ENCODE peak calls at places on chromosomes 2 and 18, in seven cellular contexts. One of them, this sample, is unnamed.

GRCh38 chr2:142980246-142981068 is 103.0 kb downstream of the KYNU start:
- DNase-seq in fibroblast of mammary gland: peak
- DNase-seq in uterus: no peak
- DNase-seq in lung: no peak
- DNase-seq in IMR-90: peak
- DNase-seq in Peyer's patch: no peak
- DNase-seq in fibroblast of lung: peak
- DNase-seq in this sample: no peak

GRCh38 chr18:5900249-5900648 is 4.9 kb upstream of the TMEM200C start:
- DNase-seq in lung: no peak
- DNase-seq in Peyer's patch: no peak
- DNase-seq in IMR-90: peak
- DNase-seq in fibroblast of mammary gland: no peak
- DNase-seq in uterus: no peak
- DNase-seq in fibroblast of lung: peak
- DNase-seq in this sample: no peak

GRCh38 chr18:12015697-12016062 is 34.4 kb downstream of the IMPA2 start:
- DNase-seq in fibroblast of lung: peak
- DNase-seq in IMR-90: peak
- DNase-seq in lung: peak
- DNase-seq in uterus: no peak
- DNase-seq in Peyer's patch: no peak
- DNase-seq in fibroblast of mammary gland: peak
- DNase-seq in this sample: peak

GRCh38 chr2:159855153-159856140 is 57.4 kb upstream of the CD302 start:
- DNase-seq in IMR-90: no peak
- DNase-seq in Peyer's patch: no peak
- DNase-seq in uterus: no peak
- DNase-seq in lung: no peak
- DNase-seq in fibroblast of lung: peak
- DNase-seq in fibroblast of mammary gland: peak
- DNase-seq in this sample: peak

GRCh38 chr18:40866013-40866644 is 1088.9 kb upstream of the PIK3C3 start:
- DNase-seq in fibroblast of lung: peak
- DNase-seq in uterus: no peak
- DNase-seq in IMR-90: no peak
- DNase-seq in fibroblast of mammary gland: peak
- DNase-seq in lung: no peak
- DNase-seq in Peyer's patch: no peak
- DNase-seq in this sample: peak

GRCh38 chr2:121071058-121071504 is 213.9 kb downstream of the TFCP2L1 start:
- DNase-seq in fibroblast of mammary gland: peak
- DNase-seq in fibroblast of lung: peak
- DNase-seq in Peyer's patch: peak
- DNase-seq in IMR-90: peak
- DNase-seq in lung: peak
- DNase-seq in uterus: peak
- DNase-seq in this sample: peak

GRCh38 chr2:24498121-24498520 is 7.1 kb downstream of the NCOA1 start:
- DNase-seq in lung: no peak
- DNase-seq in fibroblast of mammary gland: no peak
- DNase-seq in uterus: no peak
- DNase-seq in fibroblast of lung: no peak
- DNase-seq in Peyer's patch: no peak
- DNase-seq in IMR-90: no peak
- DNase-seq in this sample: no peak

GRCh38 chr2:233426619-233427342 is 72.5 kb downstream of the DGKD start:
- DNase-seq in fibroblast of mammary gland: peak
- DNase-seq in IMR-90: peak
- DNase-seq in Peyer's patch: no peak
- DNase-seq in lung: no peak
- DNase-seq in fibroblast of lung: peak
- DNase-seq in uterus: no peak
- DNase-seq in this sample: peak

GRCh38 chr2:12759248-12759647 is 42.5 kb downstream of the TRIB2 start:
- DNase-seq in IMR-90: peak
- DNase-seq in lung: no peak
- DNase-seq in uterus: no peak
- DNase-seq in Peyer's patch: no peak
- DNase-seq in fibroblast of mammary gland: peak
- DNase-seq in fibroblast of lung: peak
- DNase-seq in this sample: peak

GRCh38 chr2:46079996-46080560 is 217.1 kb upstream of the EPAS1 start:
- DNase-seq in lung: no peak
- DNase-seq in fibroblast of mammary gland: no peak
- DNase-seq in fibroblast of lung: no peak
- DNase-seq in IMR-90: no peak
- DNase-seq in uterus: no peak
- DNase-seq in Peyer's patch: no peak
- DNase-seq in this sample: no peak

GRCh38 chr2:181340891-181341290 is 116.3 kb upstream of the ITGA4 start:
- DNase-seq in uterus: no peak
- DNase-seq in fibroblast of mammary gland: no peak
- DNase-seq in Peyer's patch: no peak
- DNase-seq in fibroblast of lung: no peak
- DNase-seq in IMR-90: no peak
- DNase-seq in lung: no peak
- DNase-seq in this sample: no peak

GRCh38 chr2:227862741-227863588 is 8.5 kb upstream of the DAW1 start:
- DNase-seq in Peyer's patch: no peak
- DNase-seq in lung: no peak
- DNase-seq in uterus: no peak
- DNase-seq in IMR-90: peak
- DNase-seq in fibroblast of mammary gland: peak
- DNase-seq in fibroblast of lung: peak
- DNase-seq in this sample: peak

GRCh38 chr2:164485541-164485940 is 135.7 kb downstream of the GRB14 start:
- DNase-seq in IMR-90: no peak
- DNase-seq in Peyer's patch: no peak
- DNase-seq in uterus: no peak
- DNase-seq in fibroblast of lung: peak
- DNase-seq in lung: no peak
- DNase-seq in fibroblast of mammary gland: no peak
- DNase-seq in this sample: no peak

GRCh38 chr18:12748671-12749070 is 45.8 kb downstream of the PSMG2 start:
- DNase-seq in Peyer's patch: no peak
- DNase-seq in uterus: no peak
- DNase-seq in fibroblast of mammary gland: no peak
- DNase-seq in fibroblast of lung: no peak
- DNase-seq in IMR-90: peak
- DNase-seq in lung: no peak
- DNase-seq in this sample: no peak

DNA sequence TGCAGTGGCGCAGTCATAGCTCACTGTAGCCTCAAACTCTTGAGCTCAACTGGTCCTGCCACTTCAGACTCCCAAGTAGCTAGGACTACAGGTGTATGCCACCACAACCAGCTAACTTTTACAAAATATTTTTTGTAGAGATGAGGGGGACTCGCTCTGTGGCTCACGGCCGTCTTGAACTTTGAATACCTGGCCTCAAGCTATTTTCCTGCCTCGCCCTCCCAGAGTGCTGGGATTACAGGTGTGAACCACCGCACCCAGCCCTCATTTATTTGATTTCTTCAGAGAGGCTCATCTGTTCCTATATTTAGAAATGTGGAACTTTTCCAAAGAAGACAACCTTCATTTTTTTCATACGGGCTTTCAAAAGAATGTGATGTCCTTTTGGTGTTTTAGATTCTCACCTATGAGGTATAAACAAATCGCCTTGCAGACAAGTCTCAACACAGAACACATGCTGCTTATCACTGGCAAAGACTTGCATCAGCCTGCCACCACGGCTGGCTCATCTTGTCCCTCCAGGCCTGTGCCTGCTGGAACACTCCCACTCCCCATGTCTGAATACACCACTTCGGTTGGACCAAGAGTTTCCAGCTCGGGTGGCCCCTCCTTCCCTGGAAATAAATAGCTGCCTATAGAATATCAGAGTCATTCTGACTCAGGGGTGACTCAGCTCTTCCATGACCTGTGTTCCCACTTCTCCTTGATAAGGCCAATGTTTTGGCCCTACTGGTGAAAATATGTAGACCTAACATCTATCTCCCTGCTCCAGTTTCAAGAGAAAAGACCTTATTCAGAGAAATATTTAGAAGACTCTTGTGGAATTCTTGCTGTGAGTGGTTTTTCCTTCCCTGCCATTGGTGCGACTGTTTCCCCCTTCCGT is 202.6 kb downstream of the TGIF1 start:
- DNase-seq in IMR-90: peak
- DNase-seq in fibroblast of mammary gland: peak
- DNase-seq in lung: no peak
- DNase-seq in fibroblast of lung: peak
- DNase-seq in Peyer's patch: no peak
- DNase-seq in uterus: peak
- DNase-seq in this sample: peak
- H3K4me3 ChIP-seq in IMR-90: no peak
- H3K4me3 ChIP-seq in fibroblast of mammary gland: no peak
- H3K4me3 ChIP-seq in lung: no peak
- H3K4me3 ChIP-seq in fibroblast of lung: no peak
- H3K4me3 ChIP-seq in Peyer's patch: no peak
- H3K4me3 ChIP-seq in uterus: no peak
- H3K4me3 ChIP-seq in this sample: no peak

DNA sequence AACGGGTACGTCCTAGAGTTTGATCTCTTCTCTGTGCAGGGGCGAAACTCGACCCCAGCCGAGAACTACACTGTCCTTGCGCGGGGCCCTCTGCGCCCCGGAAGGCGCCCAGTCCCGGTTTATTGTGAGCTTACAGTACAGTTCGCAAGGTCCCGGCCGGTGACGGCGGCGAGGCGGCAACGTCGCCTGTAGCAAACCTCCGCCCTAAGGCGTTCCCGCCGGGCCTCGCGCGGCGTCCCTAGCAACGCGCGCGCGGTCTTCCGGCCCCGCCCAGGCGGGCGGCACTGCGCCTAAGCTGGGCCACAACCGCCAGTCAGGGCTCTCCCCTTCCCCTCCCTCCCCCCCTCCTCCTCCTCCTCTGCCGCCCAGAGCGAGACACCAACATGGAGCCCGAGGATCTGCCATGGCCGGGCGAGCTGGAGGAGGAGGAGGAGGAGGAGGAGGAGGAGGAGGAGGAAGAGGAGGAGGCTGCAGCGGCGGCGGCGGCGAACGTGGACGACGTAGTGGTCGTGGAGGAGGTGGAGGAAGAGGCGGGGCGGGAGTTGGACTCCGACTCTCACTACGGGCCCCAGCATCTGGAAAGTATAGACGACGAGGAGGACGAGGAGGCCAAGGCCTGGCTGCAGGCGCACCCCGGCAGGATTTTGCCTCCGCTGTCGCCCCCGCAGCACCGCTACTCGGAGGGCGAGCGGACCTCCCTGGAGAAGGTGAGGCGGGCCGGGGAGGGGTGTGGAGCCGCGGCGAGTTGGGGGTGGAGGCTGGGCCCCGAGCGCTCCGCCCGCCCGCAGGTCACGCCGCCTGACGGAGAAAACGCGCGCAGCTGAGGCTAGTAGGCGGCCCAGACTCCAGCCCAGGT is at the start of gene ALMS1:
- DNase-seq in lung: peak
- DNase-seq in IMR-90: peak
- DNase-seq in fibroblast of mammary gland: peak
- DNase-seq in fibroblast of lung: peak
- DNase-seq in uterus: peak
- DNase-seq in Peyer's patch: peak
- DNase-seq in this sample: peak
- TF ChIP-seq CTCF in lung: no peak
- TF ChIP-seq CTCF in IMR-90: peak
- TF ChIP-seq CTCF in fibroblast of mammary gland: no peak
- TF ChIP-seq CTCF in fibroblast of lung: no peak
- TF ChIP-seq CTCF in uterus: peak
- TF ChIP-seq CTCF in Peyer's patch: peak
- TF ChIP-seq CTCF in this sample: peak

GRCh38 chr2:96928277-96928781 is 58.1 kb downstream of the FAM178B start:
- DNase-seq in fibroblast of lung: no peak
- DNase-seq in lung: no peak
- DNase-seq in IMR-90: no peak
- DNase-seq in Peyer's patch: no peak
- DNase-seq in fibroblast of mammary gland: peak
- DNase-seq in uterus: peak
- DNase-seq in this sample: peak
- H3K4me3 ChIP-seq in fibroblast of lung: no peak
- H3K4me3 ChIP-seq in lung: no peak
- H3K4me3 ChIP-seq in IMR-90: no peak
- H3K4me3 ChIP-seq in Peyer's patch: no peak
- H3K4me3 ChIP-seq in fibroblast of mammary gland: no peak
- H3K4me3 ChIP-seq in uterus: peak
- H3K4me3 ChIP-seq in this sample: peak

GRCh38 chr2:10521356-10521755 is 73.2 kb upstream of the ODC1 start:
- DNase-seq in fibroblast of lung: no peak
- DNase-seq in Peyer's patch: no peak
- DNase-seq in lung: no peak
- DNase-seq in uterus: no peak
- DNase-seq in fibroblast of mammary gland: no peak
- DNase-seq in IMR-90: no peak
- DNase-seq in this sample: no peak

GRCh38 chr2:10520926-10521325 is 72.8 kb upstream of the ODC1 start:
- DNase-seq in Peyer's patch: no peak
- DNase-seq in fibroblast of lung: no peak
- DNase-seq in IMR-90: no peak
- DNase-seq in uterus: no peak
- DNase-seq in fibroblast of mammary gland: no peak
- DNase-seq in lung: no peak
- DNase-seq in this sample: no peak

GRCh38 chr2:10519067-10519740 is 71.1 kb upstream of the ODC1 start:
- DNase-seq in fibroblast of mammary gland: no peak
- DNase-seq in uterus: peak
- DNase-seq in fibroblast of lung: no peak
- DNase-seq in lung: no peak
- DNase-seq in Peyer's patch: no peak
- DNase-seq in IMR-90: no peak
- DNase-seq in this sample: no peak

GRCh38 chr2:10518470-10519060 is 70.4 kb upstream of the ODC1 start:
- DNase-seq in lung: no peak
- DNase-seq in IMR-90: no peak
- DNase-seq in fibroblast of mammary gland: no peak
- DNase-seq in Peyer's patch: no peak
- DNase-seq in fibroblast of lung: no peak
- DNase-seq in uterus: no peak
- DNase-seq in this sample: no peak

GRCh38 chr2:10520154-10520553 is 72.0 kb upstream of the ODC1 start:
- DNase-seq in fibroblast of lung: no peak
- DNase-seq in Peyer's patch: no peak
- DNase-seq in lung: no peak
- DNase-seq in uterus: peak
- DNase-seq in IMR-90: no peak
- DNase-seq in fibroblast of mammary gland: no peak
- DNase-seq in this sample: no peak
- TF ChIP-seq CTCF in fibroblast of lung: no peak
- TF ChIP-seq CTCF in Peyer's patch: peak
- TF ChIP-seq CTCF in lung: no peak
- TF ChIP-seq CTCF in uterus: no peak
- TF ChIP-seq CTCF in IMR-90: no peak
- TF ChIP-seq CTCF in fibroblast of mammary gland: no peak
- TF ChIP-seq CTCF in this sample: no peak

GRCh38 chr2:171154348-171154747 is 6.3 kb downstream of the TLK1 start:
- DNase-seq in fibroblast of mammary gland: no peak
- DNase-seq in fibroblast of lung: peak
- DNase-seq in lung: no peak
- DNase-seq in Peyer's patch: no peak
- DNase-seq in IMR-90: peak
- DNase-seq in uterus: no peak
- DNase-seq in this sample: no peak
- H3K4me3 ChIP-seq in fibroblast of mammary gland: no peak
- H3K4me3 ChIP-seq in fibroblast of lung: no peak
- H3K4me3 ChIP-seq in lung: no peak
- H3K4me3 ChIP-seq in Peyer's patch: no peak
- H3K4me3 ChIP-seq in IMR-90: no peak
- H3K4me3 ChIP-seq in uterus: no peak
- H3K4me3 ChIP-seq in this sample: no peak

This sample was measured in foreskin fibroblast.